ENCODE peak calls at places on chromosomes 1 and 21, in eight cellular contexts. One of them, this sample, is unnamed.

GRCh38 chr1:2908081-2908480 is 106.6 kb upstream of the TTC34 start:
- DNase-seq in breast epithelium: no peak
- DNase-seq in naive thymus-derived CD4-positive, alpha-beta T cell: no peak
- DNase-seq in Panc1: no peak
- DNase-seq in heart left ventricle: no peak
- DNase-seq in lower lobe of right lung: no peak
- DNase-seq in aorta: no peak
- DNase-seq in small intestine: no peak
- DNase-seq in this sample: no peak

GRCh38 chr1:45979778-45980176 is 152.7 kb downstream of the PIK3R3 start:
- DNase-seq in naive thymus-derived CD4-positive, alpha-beta T cell: no peak
- DNase-seq in Panc1: no peak
- DNase-seq in lower lobe of right lung: no peak
- DNase-seq in aorta: no peak
- DNase-seq in breast epithelium: no peak
- DNase-seq in heart left ventricle: no peak
- DNase-seq in small intestine: peak
- DNase-seq in this sample: no peak

GRCh38 chr1:95703046-95703445 is 469.0 kb downstream of the RWDD3 start:
- DNase-seq in lower lobe of right lung: no peak
- DNase-seq in small intestine: no peak
- DNase-seq in heart left ventricle: no peak
- DNase-seq in naive thymus-derived CD4-positive, alpha-beta T cell: no peak
- DNase-seq in aorta: no peak
- DNase-seq in breast epithelium: no peak
- DNase-seq in Panc1: no peak
- DNase-seq in this sample: no peak

GRCh38 chr21:21921410-21922232 is 923.4 kb downstream of the NCAM2 start:
- DNase-seq in naive thymus-derived CD4-positive, alpha-beta T cell: no peak
- DNase-seq in small intestine: peak
- DNase-seq in aorta: no peak
- DNase-seq in Panc1: no peak
- DNase-seq in heart left ventricle: no peak
- DNase-seq in breast epithelium: no peak
- DNase-seq in lower lobe of right lung: no peak
- DNase-seq in this sample: no peak

GRCh38 chr1:89198500-89199072 is at the start of gene GBP4:
- DNase-seq in aorta: peak
- DNase-seq in lower lobe of right lung: peak
- DNase-seq in small intestine: peak
- DNase-seq in naive thymus-derived CD4-positive, alpha-beta T cell: peak
- DNase-seq in Panc1: no peak
- DNase-seq in heart left ventricle: peak
- DNase-seq in breast epithelium: no peak
- DNase-seq in this sample: no peak

GRCh38 chr1:206769331-206769731 is 1.2 kb upstream of the IL19 start:
- DNase-seq in breast epithelium: no peak
- DNase-seq in small intestine: peak
- DNase-seq in heart left ventricle: no peak
- DNase-seq in naive thymus-derived CD4-positive, alpha-beta T cell: peak
- DNase-seq in Panc1: no peak
- DNase-seq in aorta: no peak
- DNase-seq in lower lobe of right lung: no peak
- DNase-seq in this sample: no peak

GRCh38 chr21:42567861-42568260 is 54.2 kb downstream of the SLC37A1 start:
- DNase-seq in small intestine: no peak
- DNase-seq in Panc1: no peak
- DNase-seq in lower lobe of right lung: peak
- DNase-seq in heart left ventricle: peak
- DNase-seq in breast epithelium: no peak
- DNase-seq in aorta: peak
- DNase-seq in naive thymus-derived CD4-positive, alpha-beta T cell: no peak
- DNase-seq in this sample: no peak

GRCh38 chr1:61182049-61182448 is 99.7 kb downstream of the NFIA start:
- DNase-seq in aorta: no peak
- DNase-seq in breast epithelium: no peak
- DNase-seq in Panc1: no peak
- DNase-seq in lower lobe of right lung: no peak
- DNase-seq in small intestine: no peak
- DNase-seq in heart left ventricle: no peak
- DNase-seq in naive thymus-derived CD4-positive, alpha-beta T cell: no peak
- DNase-seq in this sample: no peak

GRCh38 chr1:25766721-25767436 is 33.1 kb upstream of the SELENON start:
- DNase-seq in Panc1: no peak
- DNase-seq in lower lobe of right lung: no peak
- DNase-seq in breast epithelium: peak
- DNase-seq in small intestine: peak
- DNase-seq in aorta: no peak
- DNase-seq in heart left ventricle: no peak
- DNase-seq in naive thymus-derived CD4-positive, alpha-beta T cell: no peak
- DNase-seq in this sample: no peak

GRCh38 chr1:89047734-89048133 is 17.3 kb downstream of the GBP1 start:
- DNase-seq in small intestine: no peak
- DNase-seq in lower lobe of right lung: no peak
- DNase-seq in breast epithelium: no peak
- DNase-seq in naive thymus-derived CD4-positive, alpha-beta T cell: no peak
- DNase-seq in heart left ventricle: no peak
- DNase-seq in aorta: no peak
- DNase-seq in Panc1: no peak
- DNase-seq in this sample: no peak

GRCh38 chr1:243325305-243325890 is 69.6 kb downstream of the SDCCAG8 start:
- DNase-seq in small intestine: peak
- DNase-seq in Panc1: peak
- DNase-seq in naive thymus-derived CD4-positive, alpha-beta T cell: peak
- DNase-seq in lower lobe of right lung: no peak
- DNase-seq in aorta: no peak
- DNase-seq in heart left ventricle: no peak
- DNase-seq in breast epithelium: no peak
- DNase-seq in this sample: no peak

GRCh38 chr1:85575363-85575995 is 5.1 kb upstream of the CCN1 start:
- DNase-seq in naive thymus-derived CD4-positive, alpha-beta T cell: no peak
- DNase-seq in aorta: no peak
- DNase-seq in small intestine: no peak
- DNase-seq in Panc1: no peak
- DNase-seq in breast epithelium: no peak
- DNase-seq in lower lobe of right lung: no peak
- DNase-seq in heart left ventricle: no peak
- DNase-seq in this sample: no peak
- H3K4me3 ChIP-seq in naive thymus-derived CD4-positive, alpha-beta T cell: no peak
- H3K4me3 ChIP-seq in aorta: no peak
- H3K4me3 ChIP-seq in small intestine: no peak
- H3K4me3 ChIP-seq in Panc1: no peak
- H3K4me3 ChIP-seq in breast epithelium: no peak
- H3K4me3 ChIP-seq in lower lobe of right lung: no peak
- H3K4me3 ChIP-seq in heart left ventricle: no peak
- H3K4me3 ChIP-seq in this sample: no peak

GRCh38 chr1:68128820-68129219 is 78.4 kb upstream of the DIRAS3 start:
- DNase-seq in naive thymus-derived CD4-positive, alpha-beta T cell: no peak
- DNase-seq in small intestine: no peak
- DNase-seq in breast epithelium: no peak
- DNase-seq in lower lobe of right lung: no peak
- DNase-seq in aorta: no peak
- DNase-seq in heart left ventricle: peak
- DNase-seq in Panc1: no peak
- DNase-seq in this sample: no peak
- H3K27ac ChIP-seq in naive thymus-derived CD4-positive, alpha-beta T cell: no peak
- H3K27ac ChIP-seq in small intestine: no peak
- H3K27ac ChIP-seq in breast epithelium: no peak
- H3K27ac ChIP-seq in lower lobe of right lung: no peak
- H3K27ac ChIP-seq in aorta: no peak
- H3K27ac ChIP-seq in heart left ventricle: peak
- H3K27ac ChIP-seq in Panc1: no peak
- H3K27ac ChIP-seq in this sample: no peak

GRCh38 chr1:153262462-153263157 is 3.1 kb downstream of the LORICRIN start:
- DNase-seq in breast epithelium: no peak
- DNase-seq in Panc1: no peak
- DNase-seq in aorta: no peak
- DNase-seq in heart left ventricle: no peak
- DNase-seq in lower lobe of right lung: no peak
- DNase-seq in small intestine: no peak
- DNase-seq in naive thymus-derived CD4-positive, alpha-beta T cell: no peak
- DNase-seq in this sample: no peak

GRCh38 chr1:153259387-153259786 is at the start of gene LORICRIN:
- DNase-seq in aorta: no peak
- DNase-seq in heart left ventricle: no peak
- DNase-seq in Panc1: no peak
- DNase-seq in small intestine: no peak
- DNase-seq in breast epithelium: no peak
- DNase-seq in naive thymus-derived CD4-positive, alpha-beta T cell: no peak
- DNase-seq in lower lobe of right lung: no peak
- DNase-seq in this sample: no peak

GRCh38 chr1:153261793-153262371 is 2.4 kb downstream of the LORICRIN start:
- DNase-seq in small intestine: no peak
- DNase-seq in lower lobe of right lung: no peak
- DNase-seq in Panc1: no peak
- DNase-seq in breast epithelium: no peak
- DNase-seq in naive thymus-derived CD4-positive, alpha-beta T cell: peak
- DNase-seq in heart left ventricle: no peak
- DNase-seq in aorta: no peak
- DNase-seq in this sample: no peak

GRCh38 chr1:153260473-153260979 is 1.0 kb downstream of the LORICRIN start:
- DNase-seq in Panc1: no peak
- DNase-seq in naive thymus-derived CD4-positive, alpha-beta T cell: peak
- DNase-seq in lower lobe of right lung: no peak
- DNase-seq in aorta: no peak
- DNase-seq in breast epithelium: no peak
- DNase-seq in small intestine: no peak
- DNase-seq in heart left ventricle: no peak
- DNase-seq in this sample: no peak

GRCh38 chr1:153260980-153261792 is 1.7 kb downstream of the LORICRIN start:
- DNase-seq in naive thymus-derived CD4-positive, alpha-beta T cell: peak
- DNase-seq in heart left ventricle: peak
- DNase-seq in aorta: peak
- DNase-seq in Panc1: no peak
- DNase-seq in lower lobe of right lung: peak
- DNase-seq in small intestine: no peak
- DNase-seq in breast epithelium: no peak
- DNase-seq in this sample: no peak
- H3K4me3 ChIP-seq in naive thymus-derived CD4-positive, alpha-beta T cell: no peak
- H3K4me3 ChIP-seq in heart left ventricle: peak
- H3K4me3 ChIP-seq in aorta: peak
- H3K4me3 ChIP-seq in Panc1: no peak
- H3K4me3 ChIP-seq in lower lobe of right lung: peak
- H3K4me3 ChIP-seq in small intestine: peak
- H3K4me3 ChIP-seq in breast epithelium: peak
- H3K4me3 ChIP-seq in this sample: peak

DNA sequence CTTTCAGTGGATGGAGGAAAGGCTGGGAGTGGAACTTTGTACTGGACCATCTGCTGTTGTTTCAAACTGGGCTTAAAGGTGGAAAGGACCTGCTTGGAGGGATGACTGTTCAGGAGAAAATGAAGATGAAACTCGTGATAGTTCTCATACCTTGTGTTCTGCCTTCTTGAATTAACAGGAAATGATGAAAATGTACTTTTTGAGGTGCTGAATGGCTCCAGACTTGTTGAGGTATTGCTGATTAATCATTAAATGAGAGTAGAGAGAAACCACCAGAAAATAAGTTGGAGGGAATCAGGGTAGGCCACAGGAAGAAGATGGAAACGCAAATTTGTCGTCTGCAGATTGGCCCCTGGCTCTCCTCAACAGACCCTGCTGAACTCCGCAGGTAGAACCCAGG is 26.2 kb upstream of the ZNF436 start:
- DNase-seq in breast epithelium: no peak
- DNase-seq in Panc1: no peak
- DNase-seq in lower lobe of right lung: no peak
- DNase-seq in heart left ventricle: no peak
- DNase-seq in aorta: no peak
- DNase-seq in small intestine: no peak
- DNase-seq in naive thymus-derived CD4-positive, alpha-beta T cell: no peak
- DNase-seq in this sample: no peak
- H3K27ac ChIP-seq in breast epithelium: peak
- H3K27ac ChIP-seq in Panc1: no peak
- H3K27ac ChIP-seq in lower lobe of right lung: peak
- H3K27ac ChIP-seq in heart left ventricle: no peak
- H3K27ac ChIP-seq in aorta: no peak
- H3K27ac ChIP-seq in small intestine: peak
- H3K27ac ChIP-seq in naive thymus-derived CD4-positive, alpha-beta T cell: no peak
- H3K27ac ChIP-seq in this sample: no peak

GRCh38 chr1:8259498-8260290 is 58.2 kb upstream of the SLC45A1 start:
- DNase-seq in naive thymus-derived CD4-positive, alpha-beta T cell: no peak
- DNase-seq in heart left ventricle: no peak
- DNase-seq in breast epithelium: peak
- DNase-seq in small intestine: peak
- DNase-seq in lower lobe of right lung: peak
- DNase-seq in Panc1: peak
- DNase-seq in aorta: peak
- DNase-seq in this sample: no peak
- H3K4me3 ChIP-seq in naive thymus-derived CD4-positive, alpha-beta T cell: no peak
- H3K4me3 ChIP-seq in heart left ventricle: no peak
- H3K4me3 ChIP-seq in breast epithelium: peak
- H3K4me3 ChIP-seq in small intestine: peak
- H3K4me3 ChIP-seq in lower lobe of right lung: no peak
- H3K4me3 ChIP-seq in Panc1: peak
- H3K4me3 ChIP-seq in aorta: peak
- H3K4me3 ChIP-seq in this sample: no peak

GRCh38 chr21:38863843-38864363 is 58.2 kb downstream of the ETS2 start:
- DNase-seq in Panc1: no peak
- DNase-seq in heart left ventricle: no peak
- DNase-seq in breast epithelium: no peak
- DNase-seq in aorta: no peak
- DNase-seq in lower lobe of right lung: no peak
- DNase-seq in naive thymus-derived CD4-positive, alpha-beta T cell: no peak
- DNase-seq in small intestine: no peak
- DNase-seq in this sample: no peak
- H3K27ac ChIP-seq in Panc1: no peak
- H3K27ac ChIP-seq in heart left ventricle: no peak
- H3K27ac ChIP-seq in breast epithelium: no peak
- H3K27ac ChIP-seq in aorta: no peak
- H3K27ac ChIP-seq in lower lobe of right lung: no peak
- H3K27ac ChIP-seq in naive thymus-derived CD4-positive, alpha-beta T cell: no peak
- H3K27ac ChIP-seq in small intestine: no peak
- H3K27ac ChIP-seq in this sample: no peak

This sample was measured in iPS DF 6.9.